ENCODE peak calls at places on chromosomes 13 and 19, in four cellular contexts. One of them, this sample, is unnamed.

GRCh38 chr13:101308247-101309013 is 107.9 kb downstream of the NALCN start:
- DNase-seq in iPS DF 6.9: no peak
- DNase-seq in ovary: no peak
- DNase-seq in NT2/D1: no peak
- DNase-seq in this sample: no peak

GRCh38 chr13:86960876-86961275 is 710.3 kb upstream of the SLITRK5 start:
- DNase-seq in iPS DF 6.9: no peak
- DNase-seq in ovary: no peak
- DNase-seq in NT2/D1: no peak
- DNase-seq in this sample: no peak

GRCh38 chr13:20360041-20360491 is 127.9 kb upstream of the GJB6 start:
- DNase-seq in iPS DF 6.9: no peak
- DNase-seq in ovary: no peak
- DNase-seq in NT2/D1: no peak
- DNase-seq in this sample: no peak

GRCh38 chr13:94710881-94711560 is 1.3 kb downstream of the SOX21 start:
- DNase-seq in iPS DF 6.9: no peak
- DNase-seq in ovary: no peak
- DNase-seq in NT2/D1: no peak
- DNase-seq in this sample: no peak

GRCh38 chr19:584240-585001 is 5.3 kb upstream of the HCN2 start:
- DNase-seq in iPS DF 6.9: peak; percentile 68
- DNase-seq in ovary: peak; percentile 53
- DNase-seq in NT2/D1: peak; percentile 54
- DNase-seq in this sample: no peak

GRCh38 chr19:33406521-33407139 is 33.1 kb downstream of the CEBPG start:
- DNase-seq in iPS DF 6.9: peak; percentile 77
- DNase-seq in ovary: peak; percentile 78
- DNase-seq in NT2/D1: peak; percentile 63
- DNase-seq in this sample: no peak

GRCh38 chr13:74669149-74669548 is 534.9 kb upstream of the KLF12 start:
- DNase-seq in iPS DF 6.9: no peak
- DNase-seq in ovary: no peak
- DNase-seq in NT2/D1: no peak
- DNase-seq in this sample: no peak

GRCh38 chr19:55549500-55550320 is 4.4 kb upstream of the SBK3 start:
- DNase-seq in iPS DF 6.9: no peak
- DNase-seq in ovary: no peak
- DNase-seq in NT2/D1: no peak
- DNase-seq in this sample: no peak

GRCh38 chr19:38640368-38640767 is 7.1 kb upstream of the ACTN4 start:
- DNase-seq in iPS DF 6.9: no peak
- DNase-seq in ovary: no peak
- DNase-seq in NT2/D1: no peak
- DNase-seq in this sample: no peak

GRCh38 chr13:59890064-59890463 is 273.7 kb downstream of the DIAPH3 start:
- DNase-seq in iPS DF 6.9: no peak
- DNase-seq in ovary: no peak
- DNase-seq in NT2/D1: no peak
- DNase-seq in this sample: no peak

GRCh38 chr13:90868321-90868920 is 479.1 kb upstream of the MIR17HG start:
- DNase-seq in iPS DF 6.9: no peak
- DNase-seq in ovary: no peak
- DNase-seq in NT2/D1: no peak
- DNase-seq in this sample: no peak

GRCh38 chr19:4712771-4713170 is 10.9 kb downstream of the DPP9 start:
- DNase-seq in iPS DF 6.9: no peak
- DNase-seq in ovary: no peak
- DNase-seq in NT2/D1: no peak
- DNase-seq in this sample: no peak

DNA sequence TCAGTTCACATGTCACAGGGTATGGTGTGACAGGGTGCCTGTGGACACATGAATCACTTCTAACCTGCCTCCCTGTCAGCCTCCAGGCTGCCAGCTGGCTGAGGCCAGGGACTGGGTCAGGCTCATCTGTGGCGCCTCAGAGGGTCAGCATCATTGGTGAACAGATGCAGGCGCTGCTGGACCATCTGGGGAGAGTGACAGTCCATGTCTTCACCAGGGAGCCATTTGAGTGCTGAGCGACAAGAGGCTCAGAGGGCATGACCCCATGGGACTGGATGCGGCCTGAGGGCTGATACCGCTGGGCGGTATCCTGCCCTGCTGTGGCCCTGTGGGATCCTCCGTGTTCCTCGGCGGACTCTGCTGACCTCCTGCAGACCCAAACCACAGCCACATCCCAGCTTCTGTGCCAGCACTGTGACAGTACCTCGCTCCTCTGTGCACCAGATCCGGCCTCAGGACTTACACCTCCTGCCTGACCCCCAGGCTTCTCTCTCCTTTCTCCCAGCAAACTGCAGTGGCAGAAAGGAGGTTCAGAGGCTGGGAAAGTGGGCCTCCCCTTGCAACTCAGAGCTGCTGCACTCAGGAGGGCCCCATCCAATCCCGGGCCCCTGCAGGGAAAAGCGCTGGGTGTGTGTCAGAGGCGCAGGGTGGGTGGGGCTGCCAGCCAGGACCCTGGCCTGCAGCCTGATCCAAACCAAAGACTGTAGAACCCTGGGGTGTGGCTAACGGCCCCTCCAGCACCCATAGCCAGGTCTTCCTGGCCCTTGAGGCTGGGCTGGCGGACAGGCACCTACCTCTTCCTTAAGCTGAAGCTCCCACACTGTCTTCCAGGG is 10.2 kb downstream of the ACTMAP start:
- DNase-seq in iPS DF 6.9: no peak
- DNase-seq in ovary: no peak
- DNase-seq in NT2/D1: no peak
- DNase-seq in this sample: no peak
- H3K4me3 ChIP-seq in iPS DF 6.9: no peak overlapping the region
- H3K4me3 ChIP-seq in ovary: no peak overlapping the region
- H3K4me3 ChIP-seq in NT2/D1: no peak overlapping the region
- H3K4me3 ChIP-seq in this sample: no peak overlapping the region

GRCh38 chr13:110756268-110756667 is 42.8 kb downstream of the ING1 start:
- DNase-seq in iPS DF 6.9: no peak
- DNase-seq in ovary: no peak
- DNase-seq in NT2/D1: peak; percentile 38
- DNase-seq in this sample: no peak
- H3K4me3 ChIP-seq in iPS DF 6.9: no peak overlapping the region
- H3K4me3 ChIP-seq in ovary: no peak overlapping the region
- H3K4me3 ChIP-seq in NT2/D1: no peak overlapping the region
- H3K4me3 ChIP-seq in this sample: no peak overlapping the region

GRCh38 chr19:51107406-51108065 is 673 bp downstream of the CTU1 start:
- DNase-seq in iPS DF 6.9: no peak
- DNase-seq in ovary: no peak
- DNase-seq in NT2/D1: no peak
- DNase-seq in this sample: no peak
- H3K4me3 ChIP-seq in iPS DF 6.9: peak overlapping the region; percentile 78
- H3K4me3 ChIP-seq in ovary: peak overlapping the region; percentile 89
- H3K4me3 ChIP-seq in NT2/D1: peak overlapping the region; percentile 88
- H3K4me3 ChIP-seq in this sample: peak overlapping the region; percentile 51

GRCh38 chr19:14611051-14611450 is 28.2 kb downstream of the CLEC17A start:
- DNase-seq in iPS DF 6.9: no peak
- DNase-seq in ovary: no peak
- DNase-seq in NT2/D1: no peak
- DNase-seq in this sample: no peak
- H3K4me3 ChIP-seq in iPS DF 6.9: no peak overlapping the region
- H3K4me3 ChIP-seq in ovary: no peak overlapping the region
- H3K4me3 ChIP-seq in NT2/D1: no peak overlapping the region
- H3K4me3 ChIP-seq in this sample: no peak overlapping the region

GRCh38 chr19:42048992-42049391 is 21.0 kb downstream of the GRIK5 start:
- DNase-seq in iPS DF 6.9: no peak
- DNase-seq in ovary: no peak
- DNase-seq in NT2/D1: no peak
- DNase-seq in this sample: no peak
- H3K4me3 ChIP-seq in iPS DF 6.9: no peak overlapping the region
- H3K4me3 ChIP-seq in ovary: no peak overlapping the region
- H3K4me3 ChIP-seq in NT2/D1: no peak overlapping the region
- H3K4me3 ChIP-seq in this sample: no peak overlapping the region

This sample was measured in vagina.